ENCODE peak calls at places on chromosomes 1 and 21, in eight cellular contexts. One of them, this sample, is unnamed.

GRCh38 chr1:24992124-24992760 is 62.2 kb upstream of the RUNX3 start:
- DNase-seq in uterus: no peak
- DNase-seq in upper lobe of right lung: no peak
- DNase-seq in naive thymus-derived CD4-positive, alpha-beta T cell: no peak
- DNase-seq in neural progenitor cell: no peak
- DNase-seq in amniotic stem cell: no peak
- DNase-seq in lower leg skin: no peak
- DNase-seq in GM06990: no peak
- DNase-seq in this sample: no peak

GRCh38 chr1:153553096-153553495 is 4.0 kb upstream of the S100A3 start:
- DNase-seq in uterus: no peak
- DNase-seq in upper lobe of right lung: peak; percentile 48
- DNase-seq in naive thymus-derived CD4-positive, alpha-beta T cell: no peak
- DNase-seq in neural progenitor cell: no peak
- DNase-seq in amniotic stem cell: no peak
- DNase-seq in lower leg skin: peak; percentile 78
- DNase-seq in GM06990: no peak
- DNase-seq in this sample: no peak

GRCh38 chr1:15850450-15851079 is 3.1 kb downstream of the SPEN start:
- DNase-seq in uterus: no peak
- DNase-seq in upper lobe of right lung: no peak
- DNase-seq in naive thymus-derived CD4-positive, alpha-beta T cell: no peak
- DNase-seq in neural progenitor cell: no peak
- DNase-seq in amniotic stem cell: no peak
- DNase-seq in lower leg skin: no peak
- DNase-seq in GM06990: no peak
- DNase-seq in this sample: no peak

GRCh38 chr1:69702085-69702484 is 134.4 kb downstream of the LRRC7 start:
- DNase-seq in uterus: no peak
- DNase-seq in upper lobe of right lung: no peak
- DNase-seq in naive thymus-derived CD4-positive, alpha-beta T cell: no peak
- DNase-seq in neural progenitor cell: no peak
- DNase-seq in amniotic stem cell: no peak
- DNase-seq in lower leg skin: no peak
- DNase-seq in GM06990: no peak
- DNase-seq in this sample: no peak

GRCh38 chr1:242219298-242219901 is 220.5 kb upstream of the MAP1LC3C start:
- DNase-seq in uterus: no peak
- DNase-seq in upper lobe of right lung: no peak
- DNase-seq in naive thymus-derived CD4-positive, alpha-beta T cell: no peak
- DNase-seq in neural progenitor cell: no peak
- DNase-seq in amniotic stem cell: no peak
- DNase-seq in lower leg skin: no peak
- DNase-seq in GM06990: no peak
- DNase-seq in this sample: no peak

GRCh38 chr1:158163000-158163947 is 17.4 kb upstream of the CD1D start:
- DNase-seq in uterus: no peak
- DNase-seq in upper lobe of right lung: no peak
- DNase-seq in naive thymus-derived CD4-positive, alpha-beta T cell: no peak
- DNase-seq in neural progenitor cell: no peak
- DNase-seq in amniotic stem cell: no peak
- DNase-seq in lower leg skin: no peak
- DNase-seq in GM06990: no peak
- DNase-seq in this sample: no peak

GRCh38 chr1:23537296-23537993 is 6.4 kb upstream of the E2F2 start:
- DNase-seq in uterus: no peak
- DNase-seq in upper lobe of right lung: no peak
- DNase-seq in naive thymus-derived CD4-positive, alpha-beta T cell: no peak
- DNase-seq in neural progenitor cell: no peak
- DNase-seq in amniotic stem cell: no peak
- DNase-seq in lower leg skin: no peak
- DNase-seq in GM06990: no peak
- DNase-seq in this sample: no peak

GRCh38 chr1:183186820-183187219 is 756 bp downstream of the LAMC2 start:
- DNase-seq in uterus: no peak
- DNase-seq in upper lobe of right lung: no peak
- DNase-seq in naive thymus-derived CD4-positive, alpha-beta T cell: no peak
- DNase-seq in neural progenitor cell: no peak
- DNase-seq in amniotic stem cell: no peak
- DNase-seq in lower leg skin: no peak
- DNase-seq in GM06990: no peak
- DNase-seq in this sample: no peak

GRCh38 chr1:92944901-92945747 is 16.1 kb downstream of the DIPK1A start:
- DNase-seq in uterus: no peak
- DNase-seq in upper lobe of right lung: no peak
- DNase-seq in naive thymus-derived CD4-positive, alpha-beta T cell: no peak
- DNase-seq in neural progenitor cell: no peak
- DNase-seq in amniotic stem cell: no peak
- DNase-seq in lower leg skin: no peak
- DNase-seq in GM06990: no peak
- DNase-seq in this sample: no peak

GRCh38 chr1:163142152-163142551 is 60.6 kb downstream of the RGS5 start:
- DNase-seq in uterus: no peak
- DNase-seq in upper lobe of right lung: no peak
- DNase-seq in naive thymus-derived CD4-positive, alpha-beta T cell: no peak
- DNase-seq in neural progenitor cell: no peak
- DNase-seq in amniotic stem cell: no peak
- DNase-seq in lower leg skin: no peak
- DNase-seq in GM06990: no peak
- DNase-seq in this sample: no peak

GRCh38 chr1:117611121-117611601 is 5.3 kb downstream of the TENT5C start:
- DNase-seq in uterus: peak; percentile 10
- DNase-seq in upper lobe of right lung: no peak
- DNase-seq in naive thymus-derived CD4-positive, alpha-beta T cell: no peak
- DNase-seq in neural progenitor cell: no peak
- DNase-seq in amniotic stem cell: no peak
- DNase-seq in lower leg skin: peak; percentile 69
- DNase-seq in GM06990: no peak
- DNase-seq in this sample: no peak

GRCh38 chr1:44086722-44087474 is 31.7 kb upstream of the KLF17 start:
- DNase-seq in uterus: no peak
- DNase-seq in upper lobe of right lung: no peak
- DNase-seq in naive thymus-derived CD4-positive, alpha-beta T cell: no peak
- DNase-seq in neural progenitor cell: no peak
- DNase-seq in amniotic stem cell: no peak
- DNase-seq in lower leg skin: no peak
- DNase-seq in GM06990: no peak
- DNase-seq in this sample: no peak

GRCh38 chr1:6392880-6393399 is 627 bp downstream of the ACOT7 start:
- DNase-seq in uterus: no peak
- DNase-seq in upper lobe of right lung: no peak
- DNase-seq in naive thymus-derived CD4-positive, alpha-beta T cell: no peak
- DNase-seq in neural progenitor cell: peak; percentile 73
- DNase-seq in amniotic stem cell: no peak
- DNase-seq in lower leg skin: no peak
- DNase-seq in GM06990: no peak
- DNase-seq in this sample: no peak

GRCh38 chr21:26445440-26445839 is 127.6 kb downstream of the CYYR1 start:
- DNase-seq in uterus: no peak
- DNase-seq in upper lobe of right lung: no peak
- DNase-seq in naive thymus-derived CD4-positive, alpha-beta T cell: no peak
- DNase-seq in neural progenitor cell: no peak
- DNase-seq in amniotic stem cell: no peak
- DNase-seq in lower leg skin: no peak
- DNase-seq in GM06990: no peak
- DNase-seq in this sample: no peak

GRCh38 chr1:153534226-153534932 is 1.4 kb downstream of the S100A6 start:
- DNase-seq in uterus: no peak
- DNase-seq in upper lobe of right lung: peak; percentile 23
- DNase-seq in naive thymus-derived CD4-positive, alpha-beta T cell: no peak
- DNase-seq in neural progenitor cell: no peak
- DNase-seq in amniotic stem cell: no peak
- DNase-seq in lower leg skin: peak; percentile 86
- DNase-seq in GM06990: no peak
- DNase-seq in this sample: peak; percentile 55

GRCh38 chr1:205578780-205579571 is 52.8 kb downstream of the ELK4 start:
- DNase-seq in uterus: no peak
- DNase-seq in upper lobe of right lung: peak; percentile 57
- DNase-seq in naive thymus-derived CD4-positive, alpha-beta T cell: no peak
- DNase-seq in neural progenitor cell: no peak
- DNase-seq in amniotic stem cell: no peak
- DNase-seq in lower leg skin: peak; percentile 67
- DNase-seq in GM06990: no peak
- DNase-seq in this sample: no peak

GRCh38 chr1:51331206-51332100 is 1.1 kb upstream of the TTC39A start:
- DNase-seq in uterus: no peak
- DNase-seq in upper lobe of right lung: no peak
- DNase-seq in naive thymus-derived CD4-positive, alpha-beta T cell: no peak
- DNase-seq in neural progenitor cell: no peak
- DNase-seq in amniotic stem cell: no peak
- DNase-seq in lower leg skin: peak; percentile 84
- DNase-seq in GM06990: no peak
- DNase-seq in this sample: peak; percentile 62

GRCh38 chr1:235939488-235939775 is 72.7 kb upstream of the LYST start:
- DNase-seq in uterus: no peak
- DNase-seq in upper lobe of right lung: no peak
- DNase-seq in naive thymus-derived CD4-positive, alpha-beta T cell: no peak
- DNase-seq in neural progenitor cell: no peak
- DNase-seq in amniotic stem cell: no peak
- DNase-seq in lower leg skin: no peak
- DNase-seq in GM06990: no peak
- DNase-seq in this sample: no peak

GRCh38 chr1:184387871-184388670 is 1.2 kb downstream of the C1orf21 start:
- DNase-seq in uterus: peak; percentile 45
- DNase-seq in upper lobe of right lung: peak; percentile 69
- DNase-seq in naive thymus-derived CD4-positive, alpha-beta T cell: no peak
- DNase-seq in neural progenitor cell: no peak
- DNase-seq in amniotic stem cell: peak; percentile 28
- DNase-seq in lower leg skin: peak; percentile 88
- DNase-seq in GM06990: peak; percentile 15
- DNase-seq in this sample: peak; percentile 57

GRCh38 chr1:224432141-224432540 is 2.5 kb downstream of the WDR26 start:
- DNase-seq in uterus: no peak
- DNase-seq in upper lobe of right lung: no peak
- DNase-seq in naive thymus-derived CD4-positive, alpha-beta T cell: no peak
- DNase-seq in neural progenitor cell: no peak
- DNase-seq in amniotic stem cell: no peak
- DNase-seq in lower leg skin: no peak
- DNase-seq in GM06990: no peak
- DNase-seq in this sample: no peak

GRCh38 chr21:43726686-43727570 is 8.0 kb downstream of the PDXK start:
- DNase-seq in uterus: no peak
- DNase-seq in upper lobe of right lung: peak; percentile 85
- DNase-seq in naive thymus-derived CD4-positive, alpha-beta T cell: no peak
- DNase-seq in neural progenitor cell: no peak
- DNase-seq in amniotic stem cell: no peak
- DNase-seq in lower leg skin: no peak
- DNase-seq in GM06990: no peak
- DNase-seq in this sample: peak; percentile 56